ENCODE peak calls at places on chromosomes 4 and X, in eight cellular contexts. F is GM12865, B is heart left ventricle, G is cardiac muscle cell, K is ovary, S is tibial nerve, E is astrocyte of the cerebellum, V is endothelial cell of umbilical vein. X is an unnamed sample.

GRCh38 chrX:52422884-52423283 is 54.1 kb downstream of the XAGE2 start:
- DNase-seq in F (no peak), B (no peak), G (no peak), K (no peak), S (no peak), E (peak; percentile 49), V (no peak), X (peak; percentile 25)

GRCh38 chr4:57633212-57633859 is 523.2 kb upstream of the IGFBP7 start:
- DNase-seq in F (no peak), B (no peak), G (no peak), K (no peak), S (no peak), E (no peak), V (no peak), X (no peak)

GRCh38 chr4:61202100-61202637 is 2.0 kb downstream of the ADGRL3 start:
- DNase-seq in F (no peak), B (no peak), G (peak; percentile 32), K (no peak), S (no peak), E (no peak), V (no peak), X (no peak)

GRCh38 chr4:120821986-120822385 is 100.5 kb downstream of the PRDM5 start:
- DNase-seq in F (no peak), B (no peak), G (no peak), K (no peak), S (no peak), E (peak; percentile 6), V (no peak), X (no peak)

GRCh38 chrX:18449271-18449670 is 23.9 kb downstream of the CDKL5 start:
- DNase-seq in F (no peak), B (no peak), G (no peak), K (no peak), S (no peak), E (no peak), V (no peak), X (no peak)

GRCh38 chrX:106404512-106404911 is 207.3 kb upstream of the RADX start:
- DNase-seq in F (no peak), B (no peak), G (no peak), K (no peak), S (no peak), E (no peak), V (no peak), X (no peak)

GRCh38 chrX:55007633-55008032 is 7.5 kb downstream of the APEX2 start:
- DNase-seq in F (no peak), B (peak; percentile 58), G (no peak), K (peak; percentile 61), S (no peak), E (peak; percentile 9), V (peak; percentile 46), X (no peak)

GRCh38 chr4:178273168-178273567 is 830.9 kb upstream of the AGA start:
- DNase-seq in F (no peak), B (no peak), G (no peak), K (no peak), S (no peak), E (no peak), V (no peak), X (no peak)

GRCh38 chrX:13698432-13698831 is 9.5 kb downstream of the RAB9A start:
- DNase-seq in F (no peak), B (no peak), G (no peak), K (no peak), S (no peak), E (no peak), V (no peak), X (no peak)

GRCh38 chr4:84938316-84938715 is 28.2 kb downstream of the WDFY3 start:
- DNase-seq in F (no peak), B (peak; percentile 30), G (no peak), K (no peak), S (no peak), E (peak; percentile 76), V (peak; percentile 85), X (no peak)

GRCh38 chrX:348461-349117 is 30.0 kb upstream of the GTPBP6 start:
- DNase-seq in F (no peak), B (peak; percentile 25), G (no peak), K (peak; percentile 3), S (no peak), E (no peak), V (no peak), X (no peak)

GRCh38 chrX:71378752-71379151 is 12.6 kb downstream of the TAF1 start:
- DNase-seq in F (no peak), B (peak; percentile 31), G (no peak), K (no peak), S (no peak), E (no peak), V (peak; percentile 68), X (no peak)

GRCh38 chrX:116499780-116500179 is 37.0 kb upstream of the CT83 start:
- DNase-seq in F (no peak), B (no peak), G (no peak), K (no peak), S (no peak), E (no peak), V (no peak), X (peak; percentile 90)

GRCh38 chrX:113728937-113729336 is 854.9 kb upstream of the HTR2C start:
- DNase-seq in F (no peak), B (no peak), G (no peak), K (no peak), S (no peak), E (no peak), V (no peak), X (no peak)

GRCh38 chrX:101108293-101108692 is 10.3 kb downstream of the CENPI start:
- DNase-seq in F (no peak), B (no peak), G (no peak), K (no peak), S (no peak), E (no peak), V (no peak), X (no peak)

DNA sequence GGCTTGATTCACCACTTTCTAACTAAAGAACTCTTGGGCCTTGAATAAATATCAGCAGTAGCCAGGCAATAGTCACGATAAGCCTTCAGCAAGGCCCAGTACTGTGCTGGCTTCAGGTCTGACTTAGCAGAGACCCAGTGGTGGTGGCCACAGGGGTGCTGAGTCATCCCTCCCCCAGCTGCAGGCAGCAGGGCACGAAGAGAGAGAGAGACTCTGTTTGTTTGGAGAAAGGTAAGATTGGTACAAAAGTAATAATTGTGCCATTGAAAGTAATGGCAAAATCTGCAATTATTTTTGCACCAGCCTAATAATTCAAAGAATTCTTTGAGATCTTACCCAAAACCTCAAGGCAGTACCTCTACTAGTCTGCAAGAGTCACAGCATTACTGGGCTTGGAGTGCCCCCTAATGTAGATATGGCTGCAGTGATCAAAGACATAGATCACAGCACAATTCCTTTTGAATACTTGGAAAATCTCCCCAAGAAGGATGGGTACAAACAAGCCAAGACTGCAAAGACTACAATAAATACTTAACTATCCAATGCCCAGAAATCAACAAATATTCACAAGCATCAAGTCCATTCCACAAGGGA is 159.5 kb upstream of the USP38 start:
- DNase-seq in F (peak; percentile 44), B (no peak), G (peak; percentile 10), K (no peak), S (no peak), E (peak; percentile 54), V (no peak), X (peak; percentile 7)
- TF ChIP-seq CTCF in F (peak; percentile 49), B (peak; percentile 25), G (peak; percentile 15), K (no peak), S (no peak), E (peak; percentile 59), V (no peak), X (peak; percentile 57)

GRCh38 chrX:66019974-66020373 is 19.9 kb downstream of the VSIG4 start:
- DNase-seq in F (no peak), B (no peak), G (no peak), K (no peak), S (no peak), E (no peak), V (no peak), X (no peak)

GRCh38 chrX:66016905-66017658 is 22.8 kb downstream of the VSIG4 start:
- DNase-seq in F (peak; percentile 63), B (no peak), G (no peak), K (no peak), S (no peak), E (no peak), V (no peak), X (no peak)

GRCh38 chrX:66017659-66018170 is 22.2 kb downstream of the VSIG4 start:
- DNase-seq in F (no peak), B (no peak), G (no peak), K (no peak), S (no peak), E (no peak), V (no peak), X (no peak)

GRCh38 chrX:66019310-66019652 is 20.6 kb downstream of the VSIG4 start:
- DNase-seq in F (no peak), B (no peak), G (no peak), K (no peak), S (no peak), E (no peak), V (no peak), X (no peak)

DNA sequence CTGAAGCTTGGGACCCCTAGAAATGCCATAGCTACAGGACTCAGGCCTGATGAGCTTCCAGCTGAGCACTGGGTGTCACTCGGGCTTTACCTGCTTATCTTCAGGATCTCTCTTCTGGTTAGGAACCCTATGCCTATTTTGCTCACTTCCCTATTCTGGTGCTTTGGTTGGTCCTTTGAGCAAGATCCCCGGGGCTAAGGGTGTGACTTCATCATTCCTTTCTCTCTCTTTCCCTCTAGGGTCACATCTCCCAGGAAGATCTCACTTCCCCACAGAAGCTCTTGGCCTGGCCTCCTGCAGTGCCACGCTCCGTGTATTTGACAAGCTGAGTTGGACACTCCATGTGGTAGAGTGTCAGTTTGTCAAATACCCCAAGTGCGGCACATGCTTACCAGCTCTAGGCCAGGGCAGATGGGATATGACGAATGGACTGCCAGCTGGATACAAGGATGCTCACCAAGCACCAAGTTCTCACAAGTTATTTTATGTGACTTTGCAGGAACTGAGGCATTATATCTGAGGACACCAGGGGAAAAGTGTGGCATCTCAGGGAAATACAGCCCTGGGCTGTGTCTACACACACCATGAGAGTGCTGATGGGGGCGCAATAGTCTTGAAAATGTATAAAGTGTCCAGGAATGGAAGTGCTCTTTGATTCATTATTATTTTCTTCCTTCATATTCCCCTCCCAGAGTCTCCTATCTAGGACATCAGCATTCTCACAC is 21.1 kb downstream of the VSIG4 start:
- DNase-seq in F (no peak), B (no peak), G (no peak), K (no peak), S (no peak), E (no peak), V (no peak), X (no peak)
- H3K4me3 ChIP-seq in F (no peak overlapping the region), B (no peak overlapping the region), G (no peak overlapping the region), K (no peak overlapping the region), S (no peak overlapping the region), E (no peak overlapping the region), V (no peak overlapping the region), X (no peak overlapping the region)

DNA sequence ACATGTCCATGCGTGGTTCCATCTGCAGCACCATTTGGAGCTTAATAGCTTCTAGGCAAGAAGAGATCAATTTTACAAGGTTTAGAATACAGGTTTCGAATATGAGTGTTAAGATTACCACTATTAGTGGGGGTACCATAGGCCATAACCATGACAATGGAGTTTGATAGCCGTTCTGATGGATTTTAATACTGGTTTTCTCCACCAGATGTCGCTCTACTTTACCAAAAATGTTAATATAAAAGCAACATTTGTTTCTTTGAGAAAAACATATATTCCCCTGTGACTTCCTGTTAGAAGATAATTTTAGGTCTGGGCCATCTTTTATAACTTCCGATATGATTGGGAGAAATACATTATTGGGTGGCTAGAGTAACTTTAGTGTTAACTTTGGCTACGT is 499.7 kb upstream of the POU3F4 start:
- DNase-seq in F (peak; percentile 2), B (no peak), G (no peak), K (no peak), S (no peak), E (no peak), V (no peak), X (no peak)
- TF ChIP-seq CTCF in F (peak; percentile 28), B (no peak), G (no peak), K (no peak), S (no peak), E (peak; percentile 14), V (no peak), X (no peak)

GRCh38 chr4:159268607-159269006 is 165.7 kb downstream of the RAPGEF2 start:
- DNase-seq in F (no peak), B (no peak), G (no peak), K (no peak), S (no peak), E (no peak), V (no peak), X (peak; percentile 62)
- H3K4me3 ChIP-seq in F (no peak overlapping the region), B (peak overlapping the region; percentile 1), G (no peak overlapping the region), K (no peak overlapping the region), S (peak overlapping the region; percentile 2), E (no peak overlapping the region), V (no peak overlapping the region), X (peak overlapping the region; percentile 46)